ENCODE peak calls at places on chromosomes 3 and 15, in ten cellular contexts. One of them, this sample, is unnamed.

GRCh38 chr15:100253640-100254039 is 88.1 kb downstream of the ADAMTS17 start:
- DNase-seq in cardiac fibroblast: no peak
- DNase-seq in pancreas: no peak
- DNase-seq in EL: no peak
- DNase-seq in AML-193: no peak
- DNase-seq in non-pigmented ciliary epithelial cell: no peak
- DNase-seq in posterior vena cava: peak
- DNase-seq in HT1080: no peak
- DNase-seq in activated CD8-positive, alpha-beta memory T cell treated with anti-CD3 and anti-CD28 coated beads, Interleukin-2, amount 50 U/mL, for 4 hours: no peak
- DNase-seq in kidney: no peak
- DNase-seq in this sample: no peak

GRCh38 chr15:59436774-59437472 is 1.1 kb upstream of the FAM81A start:
- DNase-seq in activated CD8-positive, alpha-beta memory T cell treated with anti-CD3 and anti-CD28 coated beads, Interleukin-2, amount 50 U/mL, for 4 hours: no peak
- DNase-seq in non-pigmented ciliary epithelial cell: no peak
- DNase-seq in HT1080: no peak
- DNase-seq in AML-193: no peak
- DNase-seq in cardiac fibroblast: peak
- DNase-seq in EL: no peak
- DNase-seq in pancreas: no peak
- DNase-seq in kidney: no peak
- DNase-seq in posterior vena cava: no peak
- DNase-seq in this sample: no peak

GRCh38 chr3:59446775-59447465 is 397.1 kb upstream of the CFAP20DC start:
- DNase-seq in kidney: no peak
- DNase-seq in AML-193: no peak
- DNase-seq in non-pigmented ciliary epithelial cell: no peak
- DNase-seq in posterior vena cava: no peak
- DNase-seq in EL: no peak
- DNase-seq in HT1080: no peak
- DNase-seq in cardiac fibroblast: no peak
- DNase-seq in pancreas: no peak
- DNase-seq in activated CD8-positive, alpha-beta memory T cell treated with anti-CD3 and anti-CD28 coated beads, Interleukin-2, amount 50 U/mL, for 4 hours: no peak
- DNase-seq in this sample: no peak

GRCh38 chr15:64521726-64522164 is 61.4 kb downstream of the ZNF609 start:
- DNase-seq in AML-193: peak
- DNase-seq in cardiac fibroblast: peak
- DNase-seq in EL: peak
- DNase-seq in posterior vena cava: no peak
- DNase-seq in pancreas: peak
- DNase-seq in kidney: no peak
- DNase-seq in activated CD8-positive, alpha-beta memory T cell treated with anti-CD3 and anti-CD28 coated beads, Interleukin-2, amount 50 U/mL, for 4 hours: no peak
- DNase-seq in HT1080: peak
- DNase-seq in non-pigmented ciliary epithelial cell: no peak
- DNase-seq in this sample: peak

GRCh38 chr3:21715662-21716061 is 35.3 kb downstream of the ZNF385D start:
- DNase-seq in EL: no peak
- DNase-seq in AML-193: no peak
- DNase-seq in cardiac fibroblast: no peak
- DNase-seq in non-pigmented ciliary epithelial cell: no peak
- DNase-seq in kidney: no peak
- DNase-seq in pancreas: no peak
- DNase-seq in HT1080: no peak
- DNase-seq in posterior vena cava: no peak
- DNase-seq in activated CD8-positive, alpha-beta memory T cell treated with anti-CD3 and anti-CD28 coated beads, Interleukin-2, amount 50 U/mL, for 4 hours: no peak
- DNase-seq in this sample: no peak

GRCh38 chr15:89772933-89773583 is 3.1 kb upstream of the MESP2 start:
- DNase-seq in kidney: no peak
- DNase-seq in cardiac fibroblast: peak
- DNase-seq in AML-193: no peak
- DNase-seq in non-pigmented ciliary epithelial cell: no peak
- DNase-seq in EL: no peak
- DNase-seq in pancreas: no peak
- DNase-seq in activated CD8-positive, alpha-beta memory T cell treated with anti-CD3 and anti-CD28 coated beads, Interleukin-2, amount 50 U/mL, for 4 hours: no peak
- DNase-seq in posterior vena cava: peak
- DNase-seq in HT1080: peak
- DNase-seq in this sample: peak

GRCh38 chr3:9081201-9081818 is 118.0 kb upstream of the RAD18 start:
- DNase-seq in posterior vena cava: no peak
- DNase-seq in activated CD8-positive, alpha-beta memory T cell treated with anti-CD3 and anti-CD28 coated beads, Interleukin-2, amount 50 U/mL, for 4 hours: no peak
- DNase-seq in non-pigmented ciliary epithelial cell: no peak
- DNase-seq in pancreas: no peak
- DNase-seq in kidney: no peak
- DNase-seq in HT1080: no peak
- DNase-seq in AML-193: no peak
- DNase-seq in EL: no peak
- DNase-seq in cardiac fibroblast: no peak
- DNase-seq in this sample: no peak

GRCh38 chr3:171598990-171599389 is 138.8 kb upstream of the TNIK start:
- DNase-seq in kidney: no peak
- DNase-seq in activated CD8-positive, alpha-beta memory T cell treated with anti-CD3 and anti-CD28 coated beads, Interleukin-2, amount 50 U/mL, for 4 hours: no peak
- DNase-seq in pancreas: no peak
- DNase-seq in EL: no peak
- DNase-seq in posterior vena cava: no peak
- DNase-seq in cardiac fibroblast: no peak
- DNase-seq in AML-193: no peak
- DNase-seq in non-pigmented ciliary epithelial cell: no peak
- DNase-seq in HT1080: no peak
- DNase-seq in this sample: no peak

GRCh38 chr3:169848741-169849140 is 21.0 kb downstream of the LRRC31 start:
- DNase-seq in non-pigmented ciliary epithelial cell: no peak
- DNase-seq in AML-193: no peak
- DNase-seq in posterior vena cava: no peak
- DNase-seq in cardiac fibroblast: no peak
- DNase-seq in pancreas: no peak
- DNase-seq in HT1080: no peak
- DNase-seq in kidney: no peak
- DNase-seq in EL: no peak
- DNase-seq in activated CD8-positive, alpha-beta memory T cell treated with anti-CD3 and anti-CD28 coated beads, Interleukin-2, amount 50 U/mL, for 4 hours: no peak
- DNase-seq in this sample: no peak

GRCh38 chr3:57805674-57806073 is 49.6 kb downstream of the SLMAP start:
- DNase-seq in pancreas: no peak
- DNase-seq in non-pigmented ciliary epithelial cell: peak
- DNase-seq in kidney: no peak
- DNase-seq in cardiac fibroblast: peak
- DNase-seq in AML-193: peak
- DNase-seq in posterior vena cava: no peak
- DNase-seq in activated CD8-positive, alpha-beta memory T cell treated with anti-CD3 and anti-CD28 coated beads, Interleukin-2, amount 50 U/mL, for 4 hours: no peak
- DNase-seq in HT1080: peak
- DNase-seq in EL: peak
- DNase-seq in this sample: peak

GRCh38 chr15:52527898-52528464 is 699 bp downstream of the MYO5A start:
- DNase-seq in kidney: no peak
- DNase-seq in AML-193: peak
- DNase-seq in non-pigmented ciliary epithelial cell: no peak
- DNase-seq in EL: peak
- DNase-seq in activated CD8-positive, alpha-beta memory T cell treated with anti-CD3 and anti-CD28 coated beads, Interleukin-2, amount 50 U/mL, for 4 hours: peak
- DNase-seq in cardiac fibroblast: peak
- DNase-seq in pancreas: peak
- DNase-seq in posterior vena cava: no peak
- DNase-seq in HT1080: peak
- DNase-seq in this sample: no peak

GRCh38 chr15:24956131-24956838 is 1.5 kb downstream of the SNRPN start:
- DNase-seq in pancreas: peak
- DNase-seq in EL: peak
- DNase-seq in posterior vena cava: peak
- DNase-seq in non-pigmented ciliary epithelial cell: no peak
- DNase-seq in HT1080: peak
- DNase-seq in cardiac fibroblast: peak
- DNase-seq in AML-193: peak
- DNase-seq in kidney: peak
- DNase-seq in activated CD8-positive, alpha-beta memory T cell treated with anti-CD3 and anti-CD28 coated beads, Interleukin-2, amount 50 U/mL, for 4 hours: peak
- DNase-seq in this sample: peak

GRCh38 chr3:38002291-38002876 is 11.8 kb downstream of the VILL start:
- DNase-seq in EL: no peak
- DNase-seq in HT1080: no peak
- DNase-seq in posterior vena cava: peak
- DNase-seq in AML-193: no peak
- DNase-seq in pancreas: no peak
- DNase-seq in kidney: peak
- DNase-seq in activated CD8-positive, alpha-beta memory T cell treated with anti-CD3 and anti-CD28 coated beads, Interleukin-2, amount 50 U/mL, for 4 hours: no peak
- DNase-seq in cardiac fibroblast: no peak
- DNase-seq in non-pigmented ciliary epithelial cell: no peak
- DNase-seq in this sample: no peak

GRCh38 chr15:71238926-71239325 is 123.7 kb downstream of the THSD4 start:
- DNase-seq in activated CD8-positive, alpha-beta memory T cell treated with anti-CD3 and anti-CD28 coated beads, Interleukin-2, amount 50 U/mL, for 4 hours: no peak
- DNase-seq in cardiac fibroblast: no peak
- DNase-seq in HT1080: no peak
- DNase-seq in pancreas: no peak
- DNase-seq in kidney: no peak
- DNase-seq in non-pigmented ciliary epithelial cell: no peak
- DNase-seq in EL: no peak
- DNase-seq in AML-193: no peak
- DNase-seq in posterior vena cava: no peak
- DNase-seq in this sample: peak

GRCh38 chr15:71780349-71780976 is 29.9 kb upstream of the NR2E3 start:
- DNase-seq in pancreas: no peak
- DNase-seq in HT1080: peak
- DNase-seq in kidney: no peak
- DNase-seq in EL: peak
- DNase-seq in non-pigmented ciliary epithelial cell: no peak
- DNase-seq in AML-193: peak
- DNase-seq in activated CD8-positive, alpha-beta memory T cell treated with anti-CD3 and anti-CD28 coated beads, Interleukin-2, amount 50 U/mL, for 4 hours: peak
- DNase-seq in cardiac fibroblast: peak
- DNase-seq in posterior vena cava: no peak
- DNase-seq in this sample: peak

GRCh38 chr3:86787091-86787490 is 203.9 kb downstream of the VGLL3 start:
- DNase-seq in cardiac fibroblast: peak
- DNase-seq in EL: peak
- DNase-seq in pancreas: no peak
- DNase-seq in AML-193: no peak
- DNase-seq in non-pigmented ciliary epithelial cell: no peak
- DNase-seq in posterior vena cava: no peak
- DNase-seq in activated CD8-positive, alpha-beta memory T cell treated with anti-CD3 and anti-CD28 coated beads, Interleukin-2, amount 50 U/mL, for 4 hours: no peak
- DNase-seq in kidney: no peak
- DNase-seq in HT1080: no peak
- DNase-seq in this sample: no peak

GRCh38 chr15:62407216-62407615 is 242.1 kb upstream of the C2CD4B start:
- DNase-seq in posterior vena cava: no peak
- DNase-seq in cardiac fibroblast: no peak
- DNase-seq in activated CD8-positive, alpha-beta memory T cell treated with anti-CD3 and anti-CD28 coated beads, Interleukin-2, amount 50 U/mL, for 4 hours: no peak
- DNase-seq in AML-193: no peak
- DNase-seq in EL: no peak
- DNase-seq in pancreas: no peak
- DNase-seq in non-pigmented ciliary epithelial cell: no peak
- DNase-seq in HT1080: no peak
- DNase-seq in kidney: no peak
- DNase-seq in this sample: no peak

GRCh38 chr3:149453140-149453805 is 21.2 kb upstream of the TM4SF4 start:
- DNase-seq in non-pigmented ciliary epithelial cell: no peak
- DNase-seq in HT1080: no peak
- DNase-seq in activated CD8-positive, alpha-beta memory T cell treated with anti-CD3 and anti-CD28 coated beads, Interleukin-2, amount 50 U/mL, for 4 hours: no peak
- DNase-seq in cardiac fibroblast: no peak
- DNase-seq in kidney: no peak
- DNase-seq in posterior vena cava: no peak
- DNase-seq in AML-193: no peak
- DNase-seq in EL: no peak
- DNase-seq in pancreas: no peak
- DNase-seq in this sample: no peak

GRCh38 chr3:175646865-175647264 is 787.7 kb downstream of the NAALADL2 start:
- DNase-seq in EL: no peak
- DNase-seq in kidney: no peak
- DNase-seq in AML-193: no peak
- DNase-seq in HT1080: peak
- DNase-seq in cardiac fibroblast: no peak
- DNase-seq in non-pigmented ciliary epithelial cell: no peak
- DNase-seq in posterior vena cava: no peak
- DNase-seq in activated CD8-positive, alpha-beta memory T cell treated with anti-CD3 and anti-CD28 coated beads, Interleukin-2, amount 50 U/mL, for 4 hours: no peak
- DNase-seq in pancreas: no peak
- DNase-seq in this sample: no peak

GRCh38 chr3:185992801-185993467 is 55.1 kb upstream of the TRA2B start:
- DNase-seq in EL: peak
- DNase-seq in non-pigmented ciliary epithelial cell: no peak
- DNase-seq in cardiac fibroblast: peak
- DNase-seq in kidney: no peak
- DNase-seq in AML-193: no peak
- DNase-seq in pancreas: no peak
- DNase-seq in posterior vena cava: no peak
- DNase-seq in activated CD8-positive, alpha-beta memory T cell treated with anti-CD3 and anti-CD28 coated beads, Interleukin-2, amount 50 U/mL, for 4 hours: no peak
- DNase-seq in HT1080: no peak
- DNase-seq in this sample: peak

GRCh38 chr3:52021869-52022268 is 26.2 kb upstream of the RPL29 start:
- DNase-seq in non-pigmented ciliary epithelial cell: no peak
- DNase-seq in pancreas: no peak
- DNase-seq in activated CD8-positive, alpha-beta memory T cell treated with anti-CD3 and anti-CD28 coated beads, Interleukin-2, amount 50 U/mL, for 4 hours: no peak
- DNase-seq in posterior vena cava: no peak
- DNase-seq in cardiac fibroblast: no peak
- DNase-seq in EL: no peak
- DNase-seq in kidney: no peak
- DNase-seq in AML-193: no peak
- DNase-seq in HT1080: no peak
- DNase-seq in this sample: no peak

GRCh38 chr15:93025625-93025982 is 63.4 kb downstream of the RGMA start:
- DNase-seq in kidney: no peak
- DNase-seq in posterior vena cava: no peak
- DNase-seq in pancreas: no peak
- DNase-seq in cardiac fibroblast: no peak
- DNase-seq in activated CD8-positive, alpha-beta memory T cell treated with anti-CD3 and anti-CD28 coated beads, Interleukin-2, amount 50 U/mL, for 4 hours: no peak
- DNase-seq in HT1080: no peak
- DNase-seq in EL: no peak
- DNase-seq in non-pigmented ciliary epithelial cell: no peak
- DNase-seq in AML-193: no peak
- DNase-seq in this sample: no peak

GRCh38 chr15:25903024-25903581 is 40.0 kb upstream of the ATP10A start:
- DNase-seq in pancreas: no peak
- DNase-seq in posterior vena cava: no peak
- DNase-seq in activated CD8-positive, alpha-beta memory T cell treated with anti-CD3 and anti-CD28 coated beads, Interleukin-2, amount 50 U/mL, for 4 hours: no peak
- DNase-seq in non-pigmented ciliary epithelial cell: no peak
- DNase-seq in kidney: no peak
- DNase-seq in EL: peak
- DNase-seq in cardiac fibroblast: peak
- DNase-seq in HT1080: peak
- DNase-seq in AML-193: no peak
- DNase-seq in this sample: peak

GRCh38 chr3:12288466-12289129 is at the start of gene PPARG:
- DNase-seq in non-pigmented ciliary epithelial cell: no peak
- DNase-seq in activated CD8-positive, alpha-beta memory T cell treated with anti-CD3 and anti-CD28 coated beads, Interleukin-2, amount 50 U/mL, for 4 hours: no peak
- DNase-seq in pancreas: no peak
- DNase-seq in EL: peak
- DNase-seq in HT1080: no peak
- DNase-seq in AML-193: no peak
- DNase-seq in kidney: peak
- DNase-seq in posterior vena cava: no peak
- DNase-seq in cardiac fibroblast: peak
- DNase-seq in this sample: peak

GRCh38 chr3:149673393-149673792 is 15.6 kb upstream of the WWTR1 start:
- DNase-seq in AML-193: no peak
- DNase-seq in cardiac fibroblast: no peak
- DNase-seq in posterior vena cava: no peak
- DNase-seq in activated CD8-positive, alpha-beta memory T cell treated with anti-CD3 and anti-CD28 coated beads, Interleukin-2, amount 50 U/mL, for 4 hours: no peak
- DNase-seq in pancreas: no peak
- DNase-seq in non-pigmented ciliary epithelial cell: no peak
- DNase-seq in EL: peak
- DNase-seq in kidney: no peak
- DNase-seq in HT1080: no peak
- DNase-seq in this sample: no peak

GRCh38 chr15:79124388-79124787 is 33.8 kb upstream of the RASGRF1 start:
- DNase-seq in kidney: no peak
- DNase-seq in non-pigmented ciliary epithelial cell: no peak
- DNase-seq in cardiac fibroblast: no peak
- DNase-seq in EL: no peak
- DNase-seq in pancreas: no peak
- DNase-seq in AML-193: no peak
- DNase-seq in activated CD8-positive, alpha-beta memory T cell treated with anti-CD3 and anti-CD28 coated beads, Interleukin-2, amount 50 U/mL, for 4 hours: no peak
- DNase-seq in posterior vena cava: no peak
- DNase-seq in HT1080: no peak
- DNase-seq in this sample: no peak

GRCh38 chr15:35692256-35692867 is 146.4 kb upstream of the DPH6 start:
- DNase-seq in kidney: no peak
- DNase-seq in EL: peak
- DNase-seq in posterior vena cava: no peak
- DNase-seq in activated CD8-positive, alpha-beta memory T cell treated with anti-CD3 and anti-CD28 coated beads, Interleukin-2, amount 50 U/mL, for 4 hours: no peak
- DNase-seq in pancreas: no peak
- DNase-seq in AML-193: no peak
- DNase-seq in HT1080: no peak
- DNase-seq in non-pigmented ciliary epithelial cell: no peak
- DNase-seq in cardiac fibroblast: peak
- DNase-seq in this sample: no peak